ENCODE peak calls at places on chromosomes 7 and 10, in four cellular contexts. One of them, this sample, is unnamed.

GRCh38 chr10:21171197-21171935 is 274.3 kb upstream of the NEBL start:
- DNase-seq in right lobe of liver: no peak
- DNase-seq in sigmoid colon: no peak
- DNase-seq in naive thymus-derived CD4-positive, alpha-beta T cell: no peak
- DNase-seq in this sample: no peak

GRCh38 chr10:29859521-29860130 is 199.8 kb downstream of the JCAD start:
- DNase-seq in sigmoid colon: no peak
- DNase-seq in right lobe of liver: no peak
- DNase-seq in naive thymus-derived CD4-positive, alpha-beta T cell: no peak
- DNase-seq in this sample: no peak

GRCh38 chr10:31961264-31961663 is 32.6 kb upstream of the ARHGAP12 start:
- DNase-seq in right lobe of liver: no peak
- DNase-seq in sigmoid colon: no peak
- DNase-seq in naive thymus-derived CD4-positive, alpha-beta T cell: no peak
- DNase-seq in this sample: no peak

GRCh38 chr10:117075064-117075463 is 63.0 kb downstream of the VAX1 start:
- DNase-seq in naive thymus-derived CD4-positive, alpha-beta T cell: no peak
- DNase-seq in right lobe of liver: no peak
- DNase-seq in sigmoid colon: no peak
- DNase-seq in this sample: no peak

GRCh38 chr10:28105561-28105960 is 106.7 kb upstream of the ODAD2 start:
- DNase-seq in right lobe of liver: peak
- DNase-seq in naive thymus-derived CD4-positive, alpha-beta T cell: no peak
- DNase-seq in sigmoid colon: no peak
- DNase-seq in this sample: no peak

GRCh38 chr7:77327067-77327931 is 88.8 kb downstream of the GSAP start:
- DNase-seq in right lobe of liver: no peak
- DNase-seq in sigmoid colon: peak
- DNase-seq in naive thymus-derived CD4-positive, alpha-beta T cell: no peak
- DNase-seq in this sample: no peak

GRCh38 chr10:13158401-13158800 is 3.0 kb upstream of the MCM10 start:
- DNase-seq in naive thymus-derived CD4-positive, alpha-beta T cell: peak
- DNase-seq in right lobe of liver: no peak
- DNase-seq in sigmoid colon: no peak
- DNase-seq in this sample: no peak

GRCh38 chr10:113960617-113961260 is 82.9 kb upstream of the ADRB1 start:
- DNase-seq in right lobe of liver: no peak
- DNase-seq in sigmoid colon: no peak
- DNase-seq in naive thymus-derived CD4-positive, alpha-beta T cell: no peak
- DNase-seq in this sample: no peak

GRCh38 chr10:51718804-51719291 is 19.5 kb upstream of the CSTF2T start:
- DNase-seq in naive thymus-derived CD4-positive, alpha-beta T cell: no peak
- DNase-seq in right lobe of liver: no peak
- DNase-seq in sigmoid colon: no peak
- DNase-seq in this sample: no peak

GRCh38 chr10:93804200-93804599 is 46.5 kb downstream of the LGI1 start:
- DNase-seq in right lobe of liver: no peak
- DNase-seq in sigmoid colon: no peak
- DNase-seq in naive thymus-derived CD4-positive, alpha-beta T cell: no peak
- DNase-seq in this sample: no peak

GRCh38 chr7:10474048-10474447 is 499.6 kb upstream of the PHF14 start:
- DNase-seq in right lobe of liver: no peak
- DNase-seq in sigmoid colon: no peak
- DNase-seq in naive thymus-derived CD4-positive, alpha-beta T cell: no peak
- DNase-seq in this sample: no peak

GRCh38 chr7:130793855-130794618 is 60.0 kb upstream of the KLF14 start:
- DNase-seq in naive thymus-derived CD4-positive, alpha-beta T cell: no peak
- DNase-seq in right lobe of liver: no peak
- DNase-seq in sigmoid colon: no peak
- DNase-seq in this sample: no peak

GRCh38 chr10:101597036-101597435 is 8.9 kb downstream of the DPCD start:
- DNase-seq in right lobe of liver: no peak
- DNase-seq in naive thymus-derived CD4-positive, alpha-beta T cell: no peak
- DNase-seq in sigmoid colon: no peak
- DNase-seq in this sample: no peak

GRCh38 chr7:12683678-12684077 is 3.8 kb upstream of the ARL4A start:
- DNase-seq in sigmoid colon: no peak
- DNase-seq in naive thymus-derived CD4-positive, alpha-beta T cell: no peak
- DNase-seq in right lobe of liver: no peak
- DNase-seq in this sample: no peak

GRCh38 chr7:91082854-91083495 is 181.3 kb upstream of the FZD1 start:
- DNase-seq in right lobe of liver: no peak
- DNase-seq in sigmoid colon: no peak
- DNase-seq in naive thymus-derived CD4-positive, alpha-beta T cell: peak
- DNase-seq in this sample: no peak

GRCh38 chr10:48246501-48246900 is 28.0 kb downstream of the FRMPD2 start:
- DNase-seq in sigmoid colon: peak
- DNase-seq in naive thymus-derived CD4-positive, alpha-beta T cell: no peak
- DNase-seq in right lobe of liver: no peak
- DNase-seq in this sample: no peak

GRCh38 chr10:15419279-15419874 is 48.3 kb upstream of the FAM171A1 start:
- DNase-seq in right lobe of liver: no peak
- DNase-seq in naive thymus-derived CD4-positive, alpha-beta T cell: peak
- DNase-seq in sigmoid colon: no peak
- DNase-seq in this sample: no peak

GRCh38 chr10:128898916-128899195 is 568.2 kb upstream of the MGMT start:
- DNase-seq in naive thymus-derived CD4-positive, alpha-beta T cell: no peak
- DNase-seq in right lobe of liver: no peak
- DNase-seq in sigmoid colon: no peak
- DNase-seq in this sample: no peak

GRCh38 chr10:52443419-52444388 is 129.6 kb downstream of the DKK1 start:
- DNase-seq in right lobe of liver: no peak
- DNase-seq in naive thymus-derived CD4-positive, alpha-beta T cell: no peak
- DNase-seq in sigmoid colon: no peak
- DNase-seq in this sample: no peak

GRCh38 chr7:20218261-20218660 is 1.1 kb upstream of the MACC1 start:
- DNase-seq in right lobe of liver: no peak
- DNase-seq in naive thymus-derived CD4-positive, alpha-beta T cell: no peak
- DNase-seq in sigmoid colon: no peak
- DNase-seq in this sample: no peak

GRCh38 chr7:94906035-94906796 is 1.2 kb upstream of the PPP1R9A start:
- DNase-seq in sigmoid colon: no peak
- DNase-seq in right lobe of liver: no peak
- DNase-seq in naive thymus-derived CD4-positive, alpha-beta T cell: no peak
- DNase-seq in this sample: no peak

GRCh38 chr10:92590623-92591549 is 2.0 kb upstream of the KIF11 start:
- DNase-seq in right lobe of liver: no peak
- DNase-seq in sigmoid colon: no peak
- DNase-seq in naive thymus-derived CD4-positive, alpha-beta T cell: no peak
- DNase-seq in this sample: no peak

GRCh38 chr7:83649701-83650100 is 762 bp upstream of the SEMA3E start:
- DNase-seq in sigmoid colon: no peak
- DNase-seq in right lobe of liver: no peak
- DNase-seq in naive thymus-derived CD4-positive, alpha-beta T cell: no peak
- DNase-seq in this sample: no peak

GRCh38 chr7:41942468-41943097 is 239.7 kb upstream of the INHBA start:
- DNase-seq in sigmoid colon: no peak
- DNase-seq in naive thymus-derived CD4-positive, alpha-beta T cell: no peak
- DNase-seq in right lobe of liver: peak
- DNase-seq in this sample: no peak

GRCh38 chr7:55104707-55105433 is 86.1 kb downstream of the EGFR start:
- DNase-seq in naive thymus-derived CD4-positive, alpha-beta T cell: no peak
- DNase-seq in right lobe of liver: no peak
- DNase-seq in sigmoid colon: no peak
- DNase-seq in this sample: no peak

GRCh38 chr10:99658622-99659030 is 683 bp upstream of the ENTPD7 start:
- DNase-seq in naive thymus-derived CD4-positive, alpha-beta T cell: peak
- DNase-seq in sigmoid colon: no peak
- DNase-seq in right lobe of liver: peak
- DNase-seq in this sample: peak

GRCh38 chr10:30813872-30814471 is 184.4 kb upstream of the LYZL2 start:
- DNase-seq in naive thymus-derived CD4-positive, alpha-beta T cell: no peak
- DNase-seq in right lobe of liver: no peak
- DNase-seq in sigmoid colon: peak
- DNase-seq in this sample: no peak

GRCh38 chr7:69550991-69551390 is 47.3 kb upstream of the AUTS2 start:
- DNase-seq in sigmoid colon: no peak
- DNase-seq in naive thymus-derived CD4-positive, alpha-beta T cell: no peak
- DNase-seq in right lobe of liver: no peak
- DNase-seq in this sample: no peak

GRCh38 chr10:11856678-11857077 is 33.5 kb downstream of the PROSER2 start:
- DNase-seq in sigmoid colon: peak
- DNase-seq in naive thymus-derived CD4-positive, alpha-beta T cell: no peak
- DNase-seq in right lobe of liver: no peak
- DNase-seq in this sample: no peak

GRCh38 chr7:138247568-138248328 is 171.5 kb downstream of the AKR1D1 start:
- DNase-seq in naive thymus-derived CD4-positive, alpha-beta T cell: no peak
- DNase-seq in sigmoid colon: no peak
- DNase-seq in right lobe of liver: no peak
- DNase-seq in this sample: no peak

GRCh38 chr10:47258921-47259320 is 41.1 kb upstream of the GDF10 start:
- DNase-seq in right lobe of liver: no peak
- DNase-seq in sigmoid colon: no peak
- DNase-seq in naive thymus-derived CD4-positive, alpha-beta T cell: no peak
- DNase-seq in this sample: no peak

GRCh38 chr10:108439397-108439796 is 1274.9 kb upstream of the SORCS1 start:
- DNase-seq in right lobe of liver: no peak
- DNase-seq in sigmoid colon: no peak
- DNase-seq in naive thymus-derived CD4-positive, alpha-beta T cell: no peak
- DNase-seq in this sample: no peak

GRCh38 chr7:39379416-39379815 is 186.8 kb upstream of the YAE1 start:
- DNase-seq in naive thymus-derived CD4-positive, alpha-beta T cell: no peak
- DNase-seq in sigmoid colon: no peak
- DNase-seq in right lobe of liver: no peak
- DNase-seq in this sample: no peak

GRCh38 chr7:76211216-76211615 is 9.5 kb downstream of the SRRM3 start:
- DNase-seq in naive thymus-derived CD4-positive, alpha-beta T cell: no peak
- DNase-seq in right lobe of liver: no peak
- DNase-seq in sigmoid colon: no peak
- DNase-seq in this sample: no peak

GRCh38 chr7:76222333-76222732 is 20.6 kb downstream of the SRRM3 start:
- DNase-seq in right lobe of liver: no peak
- DNase-seq in sigmoid colon: no peak
- DNase-seq in naive thymus-derived CD4-positive, alpha-beta T cell: no peak
- DNase-seq in this sample: no peak

GRCh38 chr7:76217942-76218566 is 16.4 kb downstream of the SRRM3 start:
- DNase-seq in right lobe of liver: no peak
- DNase-seq in naive thymus-derived CD4-positive, alpha-beta T cell: no peak
- DNase-seq in sigmoid colon: no peak
- DNase-seq in this sample: peak

GRCh38 chr7:76220185-76221057 is 18.7 kb downstream of the SRRM3 start:
- DNase-seq in naive thymus-derived CD4-positive, alpha-beta T cell: no peak
- DNase-seq in sigmoid colon: no peak
- DNase-seq in right lobe of liver: no peak
- DNase-seq in this sample: no peak

GRCh38 chr7:76216683-76217082 is 15.0 kb downstream of the SRRM3 start:
- DNase-seq in right lobe of liver: no peak
- DNase-seq in naive thymus-derived CD4-positive, alpha-beta T cell: no peak
- DNase-seq in sigmoid colon: no peak
- DNase-seq in this sample: no peak
- H3K27ac ChIP-seq in right lobe of liver: no peak
- H3K27ac ChIP-seq in naive thymus-derived CD4-positive, alpha-beta T cell: no peak
- H3K27ac ChIP-seq in sigmoid colon: no peak
- H3K27ac ChIP-seq in this sample: peak

GRCh38 chr10:44689368-44689767 is 221.8 kb upstream of the TMEM72 start:
- DNase-seq in right lobe of liver: no peak
- DNase-seq in naive thymus-derived CD4-positive, alpha-beta T cell: no peak
- DNase-seq in sigmoid colon: no peak
- DNase-seq in this sample: no peak

GRCh38 chr10:44680764-44681163 is 230.4 kb upstream of the TMEM72 start:
- DNase-seq in sigmoid colon: no peak
- DNase-seq in right lobe of liver: no peak
- DNase-seq in naive thymus-derived CD4-positive, alpha-beta T cell: no peak
- DNase-seq in this sample: no peak

GRCh38 chr10:44685177-44685576 is 226.0 kb upstream of the TMEM72 start:
- DNase-seq in naive thymus-derived CD4-positive, alpha-beta T cell: no peak
- DNase-seq in right lobe of liver: no peak
- DNase-seq in sigmoid colon: no peak
- DNase-seq in this sample: no peak

GRCh38 chr10:44682516-44682915 is 228.6 kb upstream of the TMEM72 start:
- DNase-seq in naive thymus-derived CD4-positive, alpha-beta T cell: no peak
- DNase-seq in right lobe of liver: no peak
- DNase-seq in sigmoid colon: no peak
- DNase-seq in this sample: no peak

GRCh38 chr10:44684641-44685040 is 226.5 kb upstream of the TMEM72 start:
- DNase-seq in sigmoid colon: no peak
- DNase-seq in right lobe of liver: no peak
- DNase-seq in naive thymus-derived CD4-positive, alpha-beta T cell: no peak
- DNase-seq in this sample: no peak
- H3K27ac ChIP-seq in sigmoid colon: no peak
- H3K27ac ChIP-seq in right lobe of liver: no peak
- H3K27ac ChIP-seq in naive thymus-derived CD4-positive, alpha-beta T cell: no peak
- H3K27ac ChIP-seq in this sample: no peak

GRCh38 chr7:151412318-151412717 is 2.5 kb upstream of the WDR86 start:
- DNase-seq in right lobe of liver: no peak
- DNase-seq in sigmoid colon: no peak
- DNase-seq in naive thymus-derived CD4-positive, alpha-beta T cell: no peak
- DNase-seq in this sample: no peak

GRCh38 chr7:151408839-151409554 is 841 bp downstream of the WDR86 start:
- DNase-seq in naive thymus-derived CD4-positive, alpha-beta T cell: peak
- DNase-seq in sigmoid colon: peak
- DNase-seq in right lobe of liver: no peak
- DNase-seq in this sample: no peak

GRCh38 chr7:151411551-151411950 is 1.7 kb upstream of the WDR86 start:
- DNase-seq in naive thymus-derived CD4-positive, alpha-beta T cell: no peak
- DNase-seq in right lobe of liver: no peak
- DNase-seq in sigmoid colon: no peak
- DNase-seq in this sample: no peak

GRCh38 chr7:151409555-151410404 is at the start of gene WDR86:
- DNase-seq in right lobe of liver: no peak
- DNase-seq in naive thymus-derived CD4-positive, alpha-beta T cell: peak
- DNase-seq in sigmoid colon: peak
- DNase-seq in this sample: no peak

GRCh38 chr7:151410405-151411390 is 860 bp upstream of the WDR86 start:
- DNase-seq in naive thymus-derived CD4-positive, alpha-beta T cell: no peak
- DNase-seq in right lobe of liver: no peak
- DNase-seq in sigmoid colon: peak
- DNase-seq in this sample: no peak
- H3K27ac ChIP-seq in naive thymus-derived CD4-positive, alpha-beta T cell: no peak
- H3K27ac ChIP-seq in right lobe of liver: no peak
- H3K27ac ChIP-seq in sigmoid colon: peak
- H3K27ac ChIP-seq in this sample: peak

DNA sequence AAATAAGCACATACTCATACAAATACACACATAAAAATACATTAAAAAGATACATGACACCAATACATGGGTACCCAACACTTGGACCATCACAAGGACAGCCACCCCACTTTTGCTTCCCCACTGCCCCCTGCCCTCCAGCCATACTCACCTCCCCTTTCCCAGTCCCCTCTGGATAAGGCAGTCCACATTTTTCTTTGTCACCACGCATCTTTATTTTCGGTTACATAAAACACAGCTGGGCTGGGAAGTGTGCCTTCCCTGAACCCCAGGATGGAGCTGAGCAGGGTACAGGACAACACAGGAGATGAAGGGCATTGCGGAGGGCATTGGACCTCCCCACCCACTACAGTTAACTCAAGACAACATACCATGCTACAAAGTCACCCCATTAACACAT is 1.1 kb upstream of the HOXA3 start:
- DNase-seq in right lobe of liver: no peak
- DNase-seq in naive thymus-derived CD4-positive, alpha-beta T cell: no peak
- DNase-seq in sigmoid colon: no peak
- DNase-seq in this sample: no peak
- H3K27ac ChIP-seq in right lobe of liver: no peak
- H3K27ac ChIP-seq in naive thymus-derived CD4-positive, alpha-beta T cell: no peak
- H3K27ac ChIP-seq in sigmoid colon: no peak
- H3K27ac ChIP-seq in this sample: no peak

This sample was measured in caudate nucleus.